ENCODE peak calls at places on chromosomes 12 and 14, in seven cellular contexts. C, W, B, R, J, X and I are unnamed samples.

GRCh38 chr12:2051700-2052625 is 824 bp upstream of the CACNA1C start:
- DNase-seq in C (no peak), W (no peak), B (no peak), R (peak), J (no peak), X (peak), I (no peak)

GRCh38 chr12:28771961-28772360 is 377.1 kb upstream of the FAR2 start:
- DNase-seq in C (no peak), W (no peak), B (no peak), R (no peak), J (no peak), X (no peak), I (no peak)

GRCh38 chr12:97313471-97314190 is 149.0 kb upstream of the RMST start:
- DNase-seq in C (no peak), W (no peak), B (no peak), R (no peak), J (no peak), X (peak), I (no peak)

GRCh38 chr12:20950248-20950647 is 139.7 kb downstream of the SLCO1B3 start:
- DNase-seq in C (peak), W (peak), B (no peak), R (peak), J (peak), X (peak), I (no peak)

GRCh38 chr12:66409195-66409871 is 107.0 kb downstream of the HELB start:
- DNase-seq in C (peak), W (peak), B (peak), R (peak), J (peak), X (peak), I (peak)

GRCh38 chr12:21334100-21334499 is 617 bp downstream of the SLCO1A2 start:
- DNase-seq in C (no peak), W (no peak), B (no peak), R (no peak), J (no peak), X (no peak), I (no peak)

GRCh38 chr12:68953536-68953935 is 20.6 kb upstream of the CPM start:
- DNase-seq in C (no peak), W (no peak), B (no peak), R (no peak), J (peak), X (no peak), I (no peak)

GRCh38 chr14:73913256-73913655 is 26.6 kb downstream of the ZNF410 start:
- DNase-seq in C (no peak), W (peak), B (no peak), R (peak), J (no peak), X (peak), I (no peak)

GRCh38 chr12:102342281-102343006 is 137.9 kb downstream of the IGF1 start:
- DNase-seq in C (no peak), W (no peak), B (no peak), R (no peak), J (no peak), X (no peak), I (no peak)
- TF ChIP-seq CTCF in C (no peak), W (no peak), B (no peak), R (no peak), J (no peak), X (no peak), I (no peak)

GRCh38 chr12:57006809-57007475 is 596 bp upstream of the ZBTB39 start:
- DNase-seq in C (no peak), W (no peak), B (no peak), R (no peak), J (no peak), X (no peak), I (no peak)
- TF ChIP-seq CTCF in C (no peak), W (no peak), B (no peak), R (no peak), J (peak), X (no peak), I (no peak)

GRCh38 chr12:93537769-93538168 is 34.7 kb upstream of the SOCS2 start:
- DNase-seq in C (no peak), W (no peak), B (no peak), R (no peak), J (no peak), X (no peak), I (no peak)
- TF ChIP-seq CTCF in C (no peak), W (peak), B (peak), R (no peak), J (peak), X (peak), I (no peak)

GRCh38 chr14:77130386-77130785 is 11.2 kb downstream of the ZDHHC22 start:
- DNase-seq in C (no peak), W (no peak), B (no peak), R (no peak), J (no peak), X (no peak), I (no peak)

GRCh38 chr14:77126074-77126325 is 15.6 kb downstream of the ZDHHC22 start:
- DNase-seq in C (no peak), W (no peak), B (no peak), R (no peak), J (no peak), X (no peak), I (no peak)

GRCh38 chr14:77126461-77126990 is 15.1 kb downstream of the ZDHHC22 start:
- DNase-seq in C (no peak), W (no peak), B (no peak), R (no peak), J (no peak), X (no peak), I (no peak)

GRCh38 chr14:77131206-77131605 is 10.4 kb downstream of the ZDHHC22 start:
- DNase-seq in C (no peak), W (no peak), B (no peak), R (no peak), J (no peak), X (no peak), I (no peak)

GRCh38 chr14:77128414-77128891 is 13.1 kb downstream of the ZDHHC22 start:
- DNase-seq in C (peak), W (peak), B (no peak), R (peak), J (peak), X (no peak), I (no peak)
- TF ChIP-seq CTCF in C (no peak), W (no peak), B (no peak), R (no peak), J (no peak), X (no peak), I (no peak)

GRCh38 chr12:131137836-131138637 is 184.3 kb downstream of the ADGRD1 start:
- DNase-seq in C (no peak), W (peak), B (no peak), R (peak), J (no peak), X (peak), I (no peak)
- TF ChIP-seq CTCF in C (no peak), W (no peak), B (no peak), R (no peak), J (no peak), X (no peak), I (no peak)

GRCh38 chr14:53957739-53958138 is 1.1 kb upstream of the BMP4 start:
- DNase-seq in C (no peak), W (no peak), B (no peak), R (no peak), J (no peak), X (no peak), I (no peak)
- TF ChIP-seq CTCF in C (no peak), W (no peak), B (no peak), R (no peak), J (no peak), X (no peak), I (no peak)